ENCODE peak calls at places on chromosomes 1 and 21, in nine cellular contexts. B, N, A, U, K, P, G, H and L are unnamed samples.

GRCh38 chr21:15731243-15731613 is 1.4 kb downstream of the USP25 start:
- DNase-seq in G (no peak), P (no peak), N (no peak), A (no peak), K (no peak), B (no peak), H (no peak), U (no peak), L (peak; percentile 36)

GRCh38 chr1:29521846-29522580 is 285.7 kb downstream of the PTPRU start:
- DNase-seq in H (no peak), B (peak; percentile 2), P (no peak), G (no peak), A (no peak), K (no peak), N (no peak), U (peak; percentile 29), L (no peak)

GRCh38 chr1:167439301-167439988 is 78.9 kb downstream of the CD247 start:
- DNase-seq in K (no peak), N (no peak), H (peak; percentile 41), B (no peak), U (peak; percentile 58), A (peak; percentile 65), G (no peak), P (no peak), L (peak; percentile 37)

GRCh38 chr1:186008920-186009737 is 274.9 kb downstream of the HMCN1 start:
- DNase-seq in G (no peak), A (no peak), N (no peak), U (no peak), K (no peak), H (no peak), P (no peak), B (no peak), L (peak; percentile 49)

GRCh38 chr1:212700892-212701819 is 1.5 kb upstream of the BATF3 start:
- DNase-seq in K (peak; percentile 50), A (peak; percentile 62), U (peak; percentile 74), G (no peak), B (peak; percentile 11), H (peak; percentile 68), P (peak; percentile 46), N (peak; percentile 35), L (peak; percentile 52)

GRCh38 chr1:162846256-162847212 is 14.4 kb downstream of the CCDC190 start:
- DNase-seq in N (no peak), P (no peak), A (no peak), U (no peak), B (no peak), G (no peak), H (peak; percentile 42), K (no peak), L (peak; percentile 30)

GRCh38 chr1:197683895-197684553 is 91.3 kb downstream of the DENND1B start:
- DNase-seq in A (no peak), K (no peak), P (no peak), B (no peak), H (no peak), N (no peak), U (no peak), G (no peak), L (no peak)

GRCh38 chr1:224884428-224884827 is 45.0 kb upstream of the DNAH14 start:
- DNase-seq in A (no peak), H (peak; percentile 9), P (no peak), K (no peak), B (no peak), G (no peak), U (no peak), N (no peak), L (peak; percentile 10)

GRCh38 chr21:41247561-41247968 is 69.0 kb upstream of the FAM3B start:
- DNase-seq in K (no peak), B (no peak), A (no peak), H (peak; percentile 63), N (no peak), P (no peak), G (no peak), U (no peak), L (no peak)

GRCh38 chr1:2820731-2821372 is 19.4 kb upstream of the TTC34 start:
- DNase-seq in H (no peak), N (no peak), K (no peak), G (no peak), A (peak; percentile 24), U (no peak), P (no peak), B (no peak), L (no peak)

GRCh38 chr1:2822621-2823145 is 21.2 kb upstream of the TTC34 start:
- DNase-seq in P (no peak), A (peak; percentile 29), H (no peak), G (no peak), N (no peak), B (no peak), K (no peak), U (no peak), L (no peak)

GRCh38 chr1:2821373-2821955 is 20.0 kb upstream of the TTC34 start:
- DNase-seq in N (no peak), P (no peak), K (no peak), U (no peak), A (peak; percentile 36), G (no peak), B (no peak), H (no peak), L (no peak)

GRCh38 chr1:2823921-2824660 is 22.6 kb upstream of the TTC34 start:
- DNase-seq in H (no peak), U (no peak), A (peak; percentile 23), G (no peak), P (no peak), B (no peak), N (no peak), K (no peak), L (no peak)

GRCh38 chr1:2821970-2822620 is 20.6 kb upstream of the TTC34 start:
- DNase-seq in N (no peak), U (no peak), A (peak; percentile 53), G (no peak), H (peak; percentile 1), K (no peak), P (peak; percentile 48), B (no peak), L (no peak)
- TF ChIP-seq CTCF in N (peak; percentile 32), U (peak; percentile 50), A (peak; percentile 36), G (peak; percentile 34), H (no peak), K (no peak), P (peak; percentile 74), B (no peak), L (no peak)

GRCh38 chr1:239931341-239931740 is 160.3 kb upstream of the FMN2 start:
- DNase-seq in U (no peak), G (no peak), A (no peak), N (no peak), H (no peak), P (no peak), K (no peak), B (no peak), L (no peak)

GRCh38 chr1:239924741-239925350 is 166.8 kb upstream of the FMN2 start:
- DNase-seq in N (no peak), A (no peak), G (no peak), K (no peak), B (no peak), H (no peak), U (no peak), P (no peak), L (no peak)

GRCh38 chr1:239929317-239929716 is 162.4 kb upstream of the FMN2 start:
- DNase-seq in G (no peak), A (no peak), P (no peak), K (no peak), B (no peak), U (no peak), N (no peak), H (no peak), L (no peak)

GRCh38 chr1:239926184-239926583 is 165.5 kb upstream of the FMN2 start:
- DNase-seq in B (no peak), G (no peak), N (no peak), H (no peak), K (no peak), U (no peak), A (no peak), P (no peak), L (no peak)

DNA sequence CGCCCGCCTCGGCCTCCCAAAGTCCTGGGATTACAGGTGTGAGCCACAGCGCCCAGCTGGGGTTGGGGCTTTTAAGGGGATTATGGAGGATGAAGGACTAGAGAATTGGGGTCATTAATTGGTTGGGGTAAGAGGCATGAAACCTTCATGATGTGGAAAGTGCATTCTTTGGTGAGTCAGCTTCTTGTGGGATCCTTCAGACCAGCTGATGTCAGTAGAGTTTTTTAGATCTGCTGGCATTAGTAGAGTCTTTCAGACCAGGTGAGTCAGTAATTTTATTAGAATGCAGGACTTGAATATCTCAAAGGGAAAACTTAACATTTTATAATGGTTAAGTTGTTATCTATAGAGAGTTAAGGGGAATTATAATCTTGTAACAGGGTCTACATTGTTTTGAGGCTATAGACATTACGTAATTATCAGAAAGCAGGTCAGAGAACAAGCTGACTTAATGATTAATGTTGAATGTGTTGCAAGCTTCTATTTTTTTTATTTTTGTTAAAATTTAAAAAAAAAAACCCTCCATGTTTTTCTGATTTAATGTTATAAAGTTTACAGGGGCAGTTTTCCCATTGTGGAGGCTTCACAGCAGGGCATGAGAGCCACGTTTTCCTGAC is 160.9 kb upstream of the FMN2 start:
- DNase-seq in B (no peak), U (no peak), N (no peak), P (no peak), G (no peak), A (no peak), H (peak; percentile 3), K (no peak), L (peak; percentile 78)
- TF ChIP-seq CTCF in B (no peak), U (no peak), N (no peak), P (no peak), G (no peak), A (no peak), H (no peak), K (no peak), L (no peak)

GRCh38 chr1:149936992-149937705 is 470 bp upstream of the MTMR11 start:
- DNase-seq in N (no peak), B (no peak), P (no peak), U (no peak), G (no peak), H (peak; percentile 80), A (no peak), K (no peak), L (peak; percentile 71)
- TF ChIP-seq CTCF in N (no peak), B (no peak), P (no peak), U (no peak), G (no peak), H (peak; percentile 26), A (no peak), K (no peak), L (no peak)

GRCh38 chr1:63362578-63362977 is 4.8 kb upstream of the ALG6 start:
- DNase-seq in P (no peak), K (no peak), G (no peak), A (no peak), U (no peak), N (no peak), B (no peak), H (peak; percentile 13), L (peak; percentile 1)

GRCh38 chr1:63363014-63363413 is 4.4 kb upstream of the ALG6 start:
- DNase-seq in G (no peak), N (no peak), K (no peak), B (no peak), U (no peak), H (peak; percentile 27), A (no peak), P (no peak), L (no peak)

GRCh38 chr1:63368131-63368530 is 704 bp downstream of the ALG6 start:
- DNase-seq in H (peak; percentile 13), G (no peak), K (no peak), B (no peak), P (no peak), N (no peak), A (no peak), U (no peak), L (no peak)

GRCh38 chr1:63366915-63367217 is 561 bp upstream of the ALG6 start:
- DNase-seq in B (no peak), P (no peak), N (no peak), G (no peak), U (no peak), H (no peak), K (no peak), A (no peak), L (no peak)

GRCh38 chr1:63367218-63368103 is at the start of gene ALG6:
- DNase-seq in B (peak; percentile 93), H (peak; percentile 95), P (peak; percentile 95), K (peak; percentile 71), A (peak; percentile 97), U (peak; percentile 92), G (peak; percentile 85), N (peak; percentile 84), L (peak; percentile 84)
- TF ChIP-seq CTCF in B (no peak), H (no peak), P (peak; percentile 26), K (no peak), A (no peak), U (no peak), G (no peak), N (no peak), L (no peak)